ENCODE peak calls at places on chromosomes 3 and 15, in four cellular contexts. I, M, C and Q are unnamed samples.

GRCh38 chr3:64293121-64293520 is 67.9 kb upstream of the PRICKLE2 start:
- DNase-seq in I (no peak), C (no peak), M (no peak), Q (no peak)

GRCh38 chr3:16419640-16420039 is 93.9 kb downstream of the RFTN1 start:
- DNase-seq in C (no peak), I (no peak), M (no peak), Q (no peak)

GRCh38 chr15:68227806-68228142 is 1.8 kb downstream of the CLN6 start:
- DNase-seq in I (no peak), C (no peak), M (no peak), Q (no peak)

GRCh38 chr15:59741274-59741906 is 52.3 kb upstream of the BNIP2 start:
- DNase-seq in M (peak), I (no peak), C (no peak), Q (peak)

GRCh38 chr3:146559388-146559787 is 15.0 kb upstream of the PLSCR1 start:
- DNase-seq in I (no peak), M (no peak), C (no peak), Q (no peak)

GRCh38 chr3:80649170-80649569 is 881.4 kb upstream of the ROBO1 start:
- DNase-seq in I (no peak), C (no peak), M (no peak), Q (no peak)

GRCh38 chr3:100756441-100756840 is 47.1 kb downstream of the TFG start:
- DNase-seq in M (no peak), I (no peak), C (no peak), Q (no peak)

GRCh38 chr15:27017168-27017809 is 46.3 kb downstream of the GABRG3 start:
- DNase-seq in M (peak), C (peak), I (peak), Q (peak)

GRCh38 chr15:46151786-46152185 is 517.0 kb downstream of the SQOR start:
- DNase-seq in I (no peak), M (no peak), C (no peak), Q (no peak)

GRCh38 chr15:40111888-40112287 is 3.2 kb upstream of the BMF start:
- DNase-seq in M (peak), C (no peak), I (no peak), Q (no peak)

GRCh38 chr15:80019168-80019745 is 40.2 kb upstream of the ZFAND6 start:
- DNase-seq in M (no peak), I (no peak), C (no peak), Q (no peak)

GRCh38 chr3:40765884-40766283 is 241.1 kb downstream of the ZNF621 start:
- DNase-seq in C (peak), I (no peak), M (no peak), Q (no peak)

GRCh38 chr3:46454209-46454595 is 10.5 kb downstream of the LTF start:
- DNase-seq in C (no peak), I (no peak), M (no peak), Q (no peak)

GRCh38 chr15:76208084-76208785 is 103.0 kb downstream of the ETFA start:
- DNase-seq in C (no peak), M (no peak), I (no peak), Q (no peak)

GRCh38 chr15:65375871-65376552 is 1.8 kb downstream of the IGDCC3 start:
- DNase-seq in I (no peak), M (no peak), C (no peak), Q (no peak)

GRCh38 chr15:99514306-99514705 is 51.5 kb upstream of the MEF2A start:
- DNase-seq in I (no peak), M (no peak), C (no peak), Q (no peak)

GRCh38 chr3:164030194-164030593 is 1048.1 kb downstream of the SI start:
- DNase-seq in C (no peak), M (no peak), I (no peak), Q (no peak)

GRCh38 chr3:171417813-171418212 is 42.4 kb downstream of the TNIK start:
- DNase-seq in M (no peak), C (no peak), I (no peak), Q (peak)

GRCh38 chr15:100704281-100705055 is 102.1 kb downstream of the ASB7 start:
- DNase-seq in I (no peak), M (no peak), C (no peak), Q (no peak)

GRCh38 chr3:193884652-193885051 is 251.3 kb upstream of the HES1 start:
- DNase-seq in C (no peak), I (no peak), M (no peak), Q (no peak)

GRCh38 chr3:46135475-46135874 is 72.6 kb downstream of the CCR1 start:
- DNase-seq in M (no peak), C (no peak), I (no peak), Q (no peak)

GRCh38 chr3:189871384-189871783 is 240.2 kb downstream of the TP63 start:
- DNase-seq in I (no peak), M (no peak), C (no peak), Q (no peak)

GRCh38 chr15:58503139-58504027 is 71.6 kb downstream of the LIPC start:
- DNase-seq in M (no peak), C (no peak), I (no peak), Q (no peak)

GRCh38 chr15:58506787-58507671 is 75.2 kb downstream of the LIPC start:
- DNase-seq in C (no peak), M (no peak), I (no peak), Q (no peak)

GRCh38 chr15:58504674-58505234 is 73.0 kb downstream of the LIPC start:
- DNase-seq in I (no peak), M (no peak), C (peak), Q (no peak)

GRCh38 chr15:58506064-58506490 is 74.3 kb downstream of the LIPC start:
- DNase-seq in I (no peak), M (no peak), C (no peak), Q (no peak)

DNA sequence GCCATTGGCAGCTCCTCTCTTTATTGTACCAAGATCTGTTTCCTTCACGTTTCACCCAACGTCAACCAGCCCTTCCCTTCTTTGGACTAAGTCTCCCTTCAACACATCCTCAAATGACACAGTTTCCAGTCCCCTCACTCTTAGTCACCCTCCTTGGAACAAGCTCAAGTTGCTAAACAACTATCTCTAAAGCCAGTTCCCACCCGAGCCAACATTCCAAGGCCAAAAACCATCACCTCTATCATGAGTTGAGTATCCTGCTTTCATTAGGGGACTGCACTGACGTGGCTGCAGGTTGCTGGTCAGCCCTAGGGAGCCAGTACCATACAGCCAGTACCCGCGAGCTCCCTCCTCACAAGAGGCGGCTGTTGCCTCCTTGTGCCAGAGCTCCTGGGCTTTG is 73.8 kb downstream of the LIPC start:
- DNase-seq in C (no peak), I (no peak), M (peak), Q (no peak)
- TF ChIP-seq SP1 in C (no peak), I (no peak), M (no peak), Q (no peak)

DNA sequence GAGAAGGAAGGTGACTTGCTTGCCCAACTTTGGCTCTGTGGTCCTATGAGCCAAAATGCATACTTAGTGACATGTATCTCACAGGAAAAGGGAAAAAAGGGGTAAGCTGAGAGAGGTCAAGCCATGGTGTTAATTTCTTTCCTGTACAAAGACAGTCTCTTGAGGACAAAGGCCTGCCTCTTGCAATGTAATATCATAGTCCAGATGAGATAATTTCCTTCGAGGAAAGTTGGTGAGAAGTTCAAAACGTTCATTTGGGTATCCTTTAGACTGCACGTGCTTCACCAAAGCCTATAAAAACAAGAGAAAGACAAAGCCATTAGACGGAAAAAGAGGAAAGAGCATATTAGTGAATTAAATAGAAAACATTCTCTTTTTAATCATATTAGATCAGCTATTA is 18.4 kb upstream of the TM4SF19 start:
- DNase-seq in I (no peak), C (no peak), M (no peak), Q (no peak)
- TF ChIP-seq RFX5 in I (no peak), C (no peak), M (no peak), Q (no peak)

GRCh38 chr15:88708256-88709054 is 69.6 kb downstream of the ISG20 start:
- DNase-seq in M (no peak), I (no peak), C (no peak), Q (no peak)
- TF ChIP-seq SP1 in M (no peak), I (no peak), C (no peak), Q (no peak)

GRCh38 chr15:62363913-62364312 is 198.8 kb upstream of the C2CD4B start:
- DNase-seq in I (no peak), C (no peak), M (no peak), Q (no peak)

GRCh38 chr15:62360286-62360685 is 195.2 kb upstream of the C2CD4B start:
- DNase-seq in I (no peak), C (no peak), M (no peak), Q (no peak)

GRCh38 chr15:62362608-62363007 is 197.5 kb upstream of the C2CD4B start:
- DNase-seq in I (no peak), M (no peak), C (no peak), Q (no peak)

GRCh38 chr15:62359416-62359815 is 194.3 kb upstream of the C2CD4B start:
- DNase-seq in C (no peak), M (no peak), I (no peak), Q (no peak)

GRCh38 chr15:62362144-62362543 is 197.1 kb upstream of the C2CD4B start:
- DNase-seq in M (no peak), I (no peak), C (no peak), Q (no peak)
- TF ChIP-seq RFX5 in M (no peak), I (no peak), C (no peak), Q (no peak)